ENCODE peak calls at places on chromosomes 13 and 19, in five cellular contexts. E is cardiac muscle cell, G is thoracic aorta, W is midbrain, P is WTC11. A is an unnamed sample.

GRCh38 chr19:29779921-29780320 is 31.9 kb upstream of the CCNE1 start:
- DNase-seq in G (no peak), P (peak), W (no peak), E (no peak), A (no peak)

GRCh38 chr13:76636881-76637280 is 249.3 kb downstream of the KCTD12 start:
- DNase-seq in E (peak), P (no peak), W (no peak), G (no peak), A (no peak)

GRCh38 chr19:8336665-8337064 is 6.4 kb downstream of the KANK3 start:
- DNase-seq in G (no peak), W (no peak), E (no peak), P (no peak), A (no peak)

GRCh38 chr19:31054430-31054829 is 294.8 kb downstream of the TSHZ3 start:
- DNase-seq in P (peak), E (peak), G (no peak), W (no peak), A (peak)

GRCh38 chr19:2254052-2254872 is 2.0 kb downstream of the JSRP1 start:
- DNase-seq in W (no peak), G (no peak), P (peak), E (peak), A (no peak)

GRCh38 chr13:49165798-49166752 is 54.1 kb upstream of the MLNR start:
- DNase-seq in G (no peak), E (peak), P (no peak), W (no peak), A (no peak)

GRCh38 chr19:30063184-30064020 is 121.4 kb downstream of the URI1 start:
- DNase-seq in W (no peak), E (no peak), P (no peak), G (no peak), A (no peak)

GRCh38 chr19:16033136-16033530 is 43.2 kb upstream of the TPM4 start:
- DNase-seq in W (no peak), G (no peak), E (no peak), P (no peak), A (no peak)

GRCh38 chr13:36979361-36980040 is 19.6 kb downstream of the ALG5 start:
- DNase-seq in G (no peak), W (no peak), P (no peak), E (peak), A (no peak)

GRCh38 chr19:12092065-12092867 is 27.7 kb downstream of the ZNF844 start:
- DNase-seq in E (peak), W (peak), G (peak), P (peak), A (peak)

GRCh38 chr19:12162882-12163806 is at the start of gene ZNF136:
- DNase-seq in W (peak), E (peak), G (peak), P (peak), A (peak)